ENCODE peak calls at places on chromosomes 12 and 14, in eight cellular contexts. L is neuronal stem cell; P is stimulated activated CD8-positive, alpha-beta memory T cell treated with anti-CD3 and anti-CD28 coated beads, Interleukin-2, amount 100 ng/mL, for 48 hours; M is AG10803; G is epithelial cell of esophagus; E is mucosa of descending colon; J is posterior cingulate gyrus; Q is EL. F is an unnamed sample.

GRCh38 chr14:99257122-99257672 is 14.8 kb downstream of the BCL11B start:
- DNase-seq in L (no peak), P (no peak), M (no peak), G (no peak), E (peak; percentile 20), J (peak; percentile 76), Q (no peak), F (no peak)

GRCh38 chr12:109725321-109726105 is 11.9 kb downstream of the FAM222A start:
- DNase-seq in L (no peak), P (no peak), M (no peak), G (no peak), E (peak; percentile 14), J (peak; percentile 95), Q (no peak), F (no peak)

GRCh38 chr14:68593806-68594536 is 198.9 kb downstream of the ZFP36L1 start:
- DNase-seq in L (no peak), P (no peak), M (peak; percentile 34), G (no peak), E (no peak), J (peak; percentile 61), Q (peak; percentile 39), F (no peak)

GRCh38 chr14:92844220-92844619 is 50.1 kb downstream of the GOLGA5 start:
- DNase-seq in L (no peak), P (no peak), M (no peak), G (peak; percentile 33), E (no peak), J (no peak), Q (peak; percentile 6), F (no peak)

GRCh38 chr12:31574803-31575573 is 15.9 kb downstream of the DENND5B start:
- DNase-seq in L (no peak), P (no peak), M (peak; percentile 41), G (peak; percentile 48), E (no peak), J (no peak), Q (peak; percentile 27), F (no peak)

GRCh38 chr12:120019942-120020341 is 30.9 kb downstream of the BICDL1 start:
- DNase-seq in L (no peak), P (no peak), M (no peak), G (no peak), E (no peak), J (no peak), Q (no peak), F (no peak)

GRCh38 chr14:36773558-36773957 is 111.9 kb downstream of the PAX9 start:
- DNase-seq in L (no peak), P (no peak), M (peak; percentile 38), G (peak; percentile 81), E (no peak), J (no peak), Q (peak; percentile 32), F (no peak)

GRCh38 chr14:104595116-104595675 is 9.4 kb downstream of the TMEM179 start:
- DNase-seq in L (no peak), P (no peak), M (no peak), G (no peak), E (peak; percentile 11), J (peak; percentile 67), Q (no peak), F (no peak)

GRCh38 chr12:86230516-86231146 is 25.6 kb downstream of the MGAT4C start:
- DNase-seq in L (no peak), P (no peak), M (no peak), G (peak; percentile 10), E (no peak), J (no peak), Q (peak; percentile 4), F (no peak)

GRCh38 chr14:56005580-56006053 is 112.6 kb upstream of the PELI2 start:
- DNase-seq in L (no peak), P (no peak), M (peak; percentile 58), G (no peak), E (no peak), J (no peak), Q (no peak), F (no peak)

GRCh38 chr14:49218436-49219092 is 367.6 kb downstream of the RPS29 start:
- DNase-seq in L (no peak), P (no peak), M (no peak), G (no peak), E (no peak), J (no peak), Q (no peak), F (no peak)

GRCh38 chr12:10363922-10364838 is 25.7 kb downstream of the KLRK1 start:
- DNase-seq in L (no peak), P (no peak), M (peak; percentile 47), G (peak; percentile 57), E (peak; percentile 69), J (peak; percentile 87), Q (peak; percentile 59), F (no peak)

GRCh38 chr12:131620946-131621681 is 89.8 kb upstream of the SFSWAP start:
- DNase-seq in L (no peak), P (no peak), M (no peak), G (no peak), E (no peak), J (peak; percentile 97), Q (no peak), F (no peak)

GRCh38 chr12:118459110-118459509 is 82.8 kb downstream of the SUDS3 start:
- DNase-seq in L (no peak), P (no peak), M (no peak), G (no peak), E (no peak), J (no peak), Q (no peak), F (no peak)

GRCh38 chr14:34867199-34867598 is 8.0 kb downstream of the BAZ1A start:
- DNase-seq in L (no peak), P (no peak), M (no peak), G (no peak), E (no peak), J (no peak), Q (no peak), F (no peak)

GRCh38 chr12:25152055-25152454 is 42.9 kb downstream of the DNAI7 start:
- DNase-seq in L (no peak), P (no peak), M (no peak), G (no peak), E (no peak), J (no peak), Q (no peak), F (no peak)

GRCh38 chr12:52059582-52060497 is 8.6 kb downstream of the NR4A1 start:
- DNase-seq in L (no peak), P (no peak), M (no peak), G (no peak), E (peak; percentile 22), J (no peak), Q (no peak), F (no peak)

GRCh38 chr12:93448796-93449195 is 7.0 kb upstream of the UBE2N start:
- DNase-seq in L (no peak), P (no peak), M (no peak), G (peak; percentile 42), E (no peak), J (no peak), Q (no peak), F (no peak)

GRCh38 chr12:113889076-113889475 is 77.0 kb downstream of the RBM19 start:
- DNase-seq in L (no peak), P (no peak), M (peak; percentile 79), G (no peak), E (no peak), J (peak; percentile 76), Q (peak; percentile 69), F (no peak)

GRCh38 chr14:75453817-75454434 is 26.1 kb downstream of the JDP2 start:
- DNase-seq in L (no peak), P (peak; percentile 8), M (no peak), G (no peak), E (no peak), J (peak; percentile 44), Q (no peak), F (no peak)

F was measured in stimulated activated effector memory CD8-positive, alpha-beta T cell treated with anti-CD3 and anti-CD28 coated beads, Interleukin-12 subunit alpha, Interleukin-12 subunit beta, amount 100 ng/mL, for 72 hours.